ENCODE peak calls at places on chromosomes 7 and 10, in nine cellular contexts. P is stimulated activated CD8-positive, alpha-beta memory T cell treated with anti-CD3 and anti-CD28 coated beads, Interleukin-7, amount 100 ng/mL, for 4 hours; D is endothelial cell of umbilical vein; N is epithelial cell of prostate; K is NCI-H1092; U is iris pigment epithelial cell; A is GM06990; V is activated T-cell treated with anti-CD3 and anti-CD28 coated beads for 1 hour; T is occipital lobe. I is an unnamed sample.

GRCh38 chr10:62108768-62109430 is 159.7 kb downstream of the RTKN2 start:
- DNase-seq in P (no peak), D (no peak), N (no peak), K (no peak), U (no peak), A (no peak), V (no peak), T (no peak), I (no peak)

GRCh38 chr10:99619851-99620712 is at the start of gene SLC25A28:
- DNase-seq in P (peak), D (peak), N (peak), K (peak), U (peak), A (no peak), V (peak), T (peak), I (peak)

GRCh38 chr10:62095341-62096071 is 173.1 kb downstream of the RTKN2 start:
- DNase-seq in P (no peak), D (peak), N (no peak), K (no peak), U (peak), A (no peak), V (no peak), T (no peak), I (peak)

GRCh38 chr7:39460486-39460885 is 105.7 kb upstream of the YAE1 start:
- DNase-seq in P (no peak), D (no peak), N (no peak), K (no peak), U (no peak), A (no peak), V (no peak), T (no peak), I (no peak)

GRCh38 chr10:132048294-132048667 is 17.5 kb upstream of the JAKMIP3 start:
- DNase-seq in P (no peak), D (no peak), N (no peak), K (no peak), U (no peak), A (no peak), V (no peak), T (no peak), I (no peak)

GRCh38 chr7:139153832-139154231 is 44.3 kb upstream of the ZC3HAV1 start:
- DNase-seq in P (no peak), D (peak), N (peak), K (no peak), U (peak), A (no peak), V (no peak), T (no peak), I (peak)

GRCh38 chr7:29345590-29345989 is 151.0 kb downstream of the CHN2 start:
- DNase-seq in P (peak), D (peak), N (no peak), K (peak), U (peak), A (no peak), V (no peak), T (no peak), I (peak)

GRCh38 chr7:46747222-46747621 is 826.1 kb upstream of the IGFBP3 start:
- DNase-seq in P (no peak), D (no peak), N (no peak), K (no peak), U (no peak), A (no peak), V (no peak), T (no peak), I (no peak)

GRCh38 chr10:126931548-126931947 is 26.3 kb downstream of the DOCK1 start:
- DNase-seq in P (no peak), D (no peak), N (no peak), K (no peak), U (no peak), A (no peak), V (no peak), T (no peak), I (no peak)